ENCODE peak calls at places on chromosomes 1 and 21, in six cellular contexts. One of them, this sample, is unnamed.

GRCh38 chr1:154476791-154477190 is 25.2 kb upstream of the TDRD10 start:
- DNase-seq in tibial artery: no peak
- DNase-seq in pancreas: no peak
- DNase-seq in dorsolateral prefrontal cortex: no peak
- DNase-seq in stomach: no peak
- DNase-seq in neural progenitor cell: no peak
- DNase-seq in this sample: no peak

GRCh38 chr21:38170705-38171682 is 85.8 kb upstream of the KCNJ15 start:
- DNase-seq in tibial artery: no peak
- DNase-seq in pancreas: no peak
- DNase-seq in dorsolateral prefrontal cortex: no peak
- DNase-seq in stomach: peak
- DNase-seq in neural progenitor cell: no peak
- DNase-seq in this sample: no peak

GRCh38 chr1:53584446-53585102 is 125.4 kb downstream of the DMRTB1 start:
- DNase-seq in tibial artery: no peak
- DNase-seq in pancreas: no peak
- DNase-seq in dorsolateral prefrontal cortex: no peak
- DNase-seq in stomach: no peak
- DNase-seq in neural progenitor cell: no peak
- DNase-seq in this sample: no peak

GRCh38 chr1:63704443-63704842 is 69.4 kb upstream of the ROR1 start:
- DNase-seq in tibial artery: no peak
- DNase-seq in pancreas: peak
- DNase-seq in dorsolateral prefrontal cortex: no peak
- DNase-seq in stomach: peak
- DNase-seq in neural progenitor cell: no peak
- DNase-seq in this sample: no peak

GRCh38 chr1:35834218-35834617 is 26.4 kb downstream of the AGO4 start:
- DNase-seq in tibial artery: no peak
- DNase-seq in pancreas: no peak
- DNase-seq in dorsolateral prefrontal cortex: peak
- DNase-seq in stomach: no peak
- DNase-seq in neural progenitor cell: no peak
- DNase-seq in this sample: no peak

GRCh38 chr1:26161408-26162219 is 2.7 kb downstream of the FAM110D start:
- DNase-seq in tibial artery: peak
- DNase-seq in pancreas: peak
- DNase-seq in dorsolateral prefrontal cortex: peak
- DNase-seq in stomach: peak
- DNase-seq in neural progenitor cell: peak
- DNase-seq in this sample: no peak

GRCh38 chr1:244836135-244836521 is 670 bp downstream of the COX20 start:
- DNase-seq in tibial artery: no peak
- DNase-seq in pancreas: no peak
- DNase-seq in dorsolateral prefrontal cortex: peak
- DNase-seq in stomach: no peak
- DNase-seq in neural progenitor cell: peak
- DNase-seq in this sample: peak

GRCh38 chr21:42189860-42190491 is 29.0 kb upstream of the ABCG1 start:
- DNase-seq in tibial artery: no peak
- DNase-seq in pancreas: no peak
- DNase-seq in dorsolateral prefrontal cortex: no peak
- DNase-seq in stomach: no peak
- DNase-seq in neural progenitor cell: no peak
- DNase-seq in this sample: no peak

GRCh38 chr1:87179076-87179475 is 149.6 kb upstream of the LMO4 start:
- DNase-seq in tibial artery: no peak
- DNase-seq in pancreas: no peak
- DNase-seq in dorsolateral prefrontal cortex: no peak
- DNase-seq in stomach: no peak
- DNase-seq in neural progenitor cell: no peak
- DNase-seq in this sample: no peak

GRCh38 chr1:231335663-231336602 is 1.7 kb downstream of the EXOC8 start:
- DNase-seq in tibial artery: no peak
- DNase-seq in pancreas: no peak
- DNase-seq in dorsolateral prefrontal cortex: no peak
- DNase-seq in stomach: no peak
- DNase-seq in neural progenitor cell: no peak
- DNase-seq in this sample: no peak

GRCh38 chr1:151716771-151717631 is at the start of gene CELF3:
- DNase-seq in tibial artery: no peak
- DNase-seq in pancreas: peak
- DNase-seq in dorsolateral prefrontal cortex: peak
- DNase-seq in stomach: no peak
- DNase-seq in neural progenitor cell: peak
- DNase-seq in this sample: no peak

GRCh38 chr21:34367320-34367935 is 3.6 kb downstream of the KCNE2 start:
- DNase-seq in tibial artery: peak
- DNase-seq in pancreas: peak
- DNase-seq in dorsolateral prefrontal cortex: no peak
- DNase-seq in stomach: peak
- DNase-seq in neural progenitor cell: peak
- DNase-seq in this sample: no peak

GRCh38 chr1:43991476-43992231 is at the start of gene CCDC24:
- DNase-seq in tibial artery: peak
- DNase-seq in pancreas: peak
- DNase-seq in dorsolateral prefrontal cortex: peak
- DNase-seq in stomach: peak
- DNase-seq in neural progenitor cell: peak
- DNase-seq in this sample: peak

GRCh38 chr1:24898909-24899439 is 31.1 kb downstream of the RUNX3 start:
- DNase-seq in tibial artery: no peak
- DNase-seq in pancreas: no peak
- DNase-seq in dorsolateral prefrontal cortex: no peak
- DNase-seq in stomach: peak
- DNase-seq in neural progenitor cell: no peak
- DNase-seq in this sample: no peak

GRCh38 chr21:22993822-22994574 is 1995.8 kb downstream of the NCAM2 start:
- DNase-seq in tibial artery: no peak
- DNase-seq in pancreas: no peak
- DNase-seq in dorsolateral prefrontal cortex: no peak
- DNase-seq in stomach: no peak
- DNase-seq in neural progenitor cell: no peak
- DNase-seq in this sample: no peak

GRCh38 chr1:215458084-215458483 is 109.0 kb upstream of the KCTD3 start:
- DNase-seq in tibial artery: no peak
- DNase-seq in pancreas: no peak
- DNase-seq in dorsolateral prefrontal cortex: no peak
- DNase-seq in stomach: no peak
- DNase-seq in neural progenitor cell: no peak
- DNase-seq in this sample: no peak

GRCh38 chr1:34928865-34929496 is 469 bp downstream of the DLGAP3 start:
- DNase-seq in tibial artery: no peak
- DNase-seq in pancreas: no peak
- DNase-seq in dorsolateral prefrontal cortex: no peak
- DNase-seq in stomach: no peak
- DNase-seq in neural progenitor cell: no peak
- DNase-seq in this sample: no peak

GRCh38 chr1:63448741-63449140 is 74.3 kb downstream of the ITGB3BP start:
- DNase-seq in tibial artery: no peak
- DNase-seq in pancreas: no peak
- DNase-seq in dorsolateral prefrontal cortex: no peak
- DNase-seq in stomach: no peak
- DNase-seq in neural progenitor cell: no peak
- DNase-seq in this sample: no peak

GRCh38 chr1:25123551-25123950 is 108.8 kb downstream of the SYF2 start:
- DNase-seq in tibial artery: no peak
- DNase-seq in pancreas: no peak
- DNase-seq in dorsolateral prefrontal cortex: no peak
- DNase-seq in stomach: no peak
- DNase-seq in neural progenitor cell: no peak
- DNase-seq in this sample: no peak

GRCh38 chr1:199701731-199702130 is 325.8 kb upstream of the NR5A2 start:
- DNase-seq in tibial artery: no peak
- DNase-seq in pancreas: no peak
- DNase-seq in dorsolateral prefrontal cortex: no peak
- DNase-seq in stomach: no peak
- DNase-seq in neural progenitor cell: no peak
- DNase-seq in this sample: no peak

GRCh38 chr1:229855999-229856650 is 210.9 kb upstream of the GALNT2 start:
- DNase-seq in tibial artery: peak
- DNase-seq in pancreas: peak
- DNase-seq in dorsolateral prefrontal cortex: no peak
- DNase-seq in stomach: no peak
- DNase-seq in neural progenitor cell: peak
- DNase-seq in this sample: no peak

GRCh38 chr1:5269901-5270300 is 615.5 kb downstream of the AJAP1 start:
- DNase-seq in tibial artery: no peak
- DNase-seq in pancreas: no peak
- DNase-seq in dorsolateral prefrontal cortex: no peak
- DNase-seq in stomach: no peak
- DNase-seq in neural progenitor cell: no peak
- DNase-seq in this sample: no peak

GRCh38 chr21:43712268-43712942 is 6.5 kb upstream of the PDXK start:
- DNase-seq in tibial artery: no peak
- DNase-seq in pancreas: peak
- DNase-seq in dorsolateral prefrontal cortex: no peak
- DNase-seq in stomach: peak
- DNase-seq in neural progenitor cell: no peak
- DNase-seq in this sample: no peak

GRCh38 chr1:226920446-226920894 is 19.6 kb upstream of the COQ8A start:
- DNase-seq in tibial artery: no peak
- DNase-seq in pancreas: peak
- DNase-seq in dorsolateral prefrontal cortex: peak
- DNase-seq in stomach: peak
- DNase-seq in neural progenitor cell: no peak
- DNase-seq in this sample: no peak
- H3K4me3 ChIP-seq in tibial artery: no peak
- H3K4me3 ChIP-seq in pancreas: no peak
- H3K4me3 ChIP-seq in dorsolateral prefrontal cortex: no peak
- H3K4me3 ChIP-seq in stomach: no peak
- H3K4me3 ChIP-seq in neural progenitor cell: no peak
- H3K4me3 ChIP-seq in this sample: no peak

GRCh38 chr1:226097866-226098625 is 35.5 kb downstream of the H3-3A start:
- DNase-seq in tibial artery: no peak
- DNase-seq in pancreas: no peak
- DNase-seq in dorsolateral prefrontal cortex: peak
- DNase-seq in stomach: no peak
- DNase-seq in neural progenitor cell: no peak
- DNase-seq in this sample: peak

GRCh38 chr1:226098870-226099832 is 36.6 kb downstream of the H3-3A start:
- DNase-seq in tibial artery: no peak
- DNase-seq in pancreas: no peak
- DNase-seq in dorsolateral prefrontal cortex: no peak
- DNase-seq in stomach: no peak
- DNase-seq in neural progenitor cell: no peak
- DNase-seq in this sample: no peak

GRCh38 chr1:226104671-226105121 is 42.2 kb downstream of the H3-3A start:
- DNase-seq in tibial artery: no peak
- DNase-seq in pancreas: no peak
- DNase-seq in dorsolateral prefrontal cortex: peak
- DNase-seq in stomach: no peak
- DNase-seq in neural progenitor cell: no peak
- DNase-seq in this sample: no peak

GRCh38 chr1:226095286-226095685 is 32.8 kb downstream of the H3-3A start:
- DNase-seq in tibial artery: no peak
- DNase-seq in pancreas: no peak
- DNase-seq in dorsolateral prefrontal cortex: no peak
- DNase-seq in stomach: no peak
- DNase-seq in neural progenitor cell: no peak
- DNase-seq in this sample: no peak

GRCh38 chr1:226100436-226101347 is 38.2 kb downstream of the H3-3A start:
- DNase-seq in tibial artery: no peak
- DNase-seq in pancreas: peak
- DNase-seq in dorsolateral prefrontal cortex: peak
- DNase-seq in stomach: peak
- DNase-seq in neural progenitor cell: peak
- DNase-seq in this sample: no peak
- H3K4me3 ChIP-seq in tibial artery: peak
- H3K4me3 ChIP-seq in pancreas: peak
- H3K4me3 ChIP-seq in dorsolateral prefrontal cortex: peak
- H3K4me3 ChIP-seq in stomach: peak
- H3K4me3 ChIP-seq in neural progenitor cell: peak
- H3K4me3 ChIP-seq in this sample: peak

GRCh38 chr1:21961337-21961736 is 15.5 kb upstream of the CELA3B start:
- DNase-seq in tibial artery: no peak
- DNase-seq in pancreas: no peak
- DNase-seq in dorsolateral prefrontal cortex: no peak
- DNase-seq in stomach: no peak
- DNase-seq in neural progenitor cell: no peak
- DNase-seq in this sample: no peak

GRCh38 chr1:21961799-21962198 is 15.0 kb upstream of the CELA3B start:
- DNase-seq in tibial artery: no peak
- DNase-seq in pancreas: no peak
- DNase-seq in dorsolateral prefrontal cortex: no peak
- DNase-seq in stomach: no peak
- DNase-seq in neural progenitor cell: no peak
- DNase-seq in this sample: no peak

GRCh38 chr1:21966247-21967000 is 10.4 kb upstream of the CELA3B start:
- DNase-seq in tibial artery: no peak
- DNase-seq in pancreas: no peak
- DNase-seq in dorsolateral prefrontal cortex: no peak
- DNase-seq in stomach: no peak
- DNase-seq in neural progenitor cell: no peak
- DNase-seq in this sample: peak

DNA sequence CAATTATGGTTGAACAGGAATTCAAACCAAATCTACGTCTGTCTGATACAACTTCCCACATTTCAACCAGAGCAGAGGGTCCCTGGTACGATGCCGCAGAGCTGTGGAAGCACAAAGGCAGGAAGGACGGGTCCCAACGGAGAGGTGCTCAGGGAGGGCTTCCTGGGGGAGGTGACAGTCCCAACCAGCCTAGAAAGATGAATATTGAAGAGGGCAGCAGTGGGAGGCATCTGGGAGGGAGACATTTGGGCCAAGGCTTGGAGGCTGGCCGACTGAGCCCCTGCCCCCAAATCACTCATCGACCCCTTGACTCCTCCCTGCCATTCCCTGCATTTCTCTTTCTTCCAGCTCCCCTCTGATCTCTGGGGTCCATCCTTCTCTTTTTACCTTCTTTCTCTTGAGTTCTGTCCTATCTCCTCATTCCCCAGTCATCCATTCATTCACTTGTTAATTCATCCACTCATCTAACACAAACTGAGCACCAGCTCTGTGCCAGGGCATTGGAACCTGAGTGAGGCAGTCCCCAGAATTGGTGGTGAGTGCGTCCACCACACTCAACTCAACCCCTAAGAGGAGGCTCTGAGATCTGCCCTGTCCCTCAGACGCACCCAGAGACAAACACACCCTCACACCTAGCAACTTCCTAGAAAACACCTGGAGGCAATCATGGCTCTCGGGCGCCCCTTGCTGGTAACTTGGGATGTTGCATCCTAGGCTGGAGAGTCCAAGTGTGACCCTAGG is 13.2 kb upstream of the CELA3B start:
- DNase-seq in tibial artery: peak
- DNase-seq in pancreas: peak
- DNase-seq in dorsolateral prefrontal cortex: peak
- DNase-seq in stomach: peak
- DNase-seq in neural progenitor cell: peak
- DNase-seq in this sample: no peak
- H3K4me3 ChIP-seq in tibial artery: no peak
- H3K4me3 ChIP-seq in pancreas: no peak
- H3K4me3 ChIP-seq in dorsolateral prefrontal cortex: no peak
- H3K4me3 ChIP-seq in stomach: no peak
- H3K4me3 ChIP-seq in neural progenitor cell: no peak
- H3K4me3 ChIP-seq in this sample: no peak

GRCh38 chr1:56967900-56968832 is 2.4 kb upstream of the C8B start:
- DNase-seq in tibial artery: no peak
- DNase-seq in pancreas: peak
- DNase-seq in dorsolateral prefrontal cortex: no peak
- DNase-seq in stomach: peak
- DNase-seq in neural progenitor cell: peak
- DNase-seq in this sample: no peak
- H3K4me3 ChIP-seq in tibial artery: no peak
- H3K4me3 ChIP-seq in pancreas: no peak
- H3K4me3 ChIP-seq in dorsolateral prefrontal cortex: no peak
- H3K4me3 ChIP-seq in stomach: no peak
- H3K4me3 ChIP-seq in neural progenitor cell: no peak
- H3K4me3 ChIP-seq in this sample: no peak

GRCh38 chr1:165892935-165893334 is 65.5 kb downstream of the UCK2 start:
- DNase-seq in tibial artery: no peak
- DNase-seq in pancreas: no peak
- DNase-seq in dorsolateral prefrontal cortex: no peak
- DNase-seq in stomach: no peak
- DNase-seq in neural progenitor cell: no peak
- DNase-seq in this sample: no peak
- H3K4me3 ChIP-seq in tibial artery: no peak
- H3K4me3 ChIP-seq in pancreas: no peak
- H3K4me3 ChIP-seq in dorsolateral prefrontal cortex: no peak
- H3K4me3 ChIP-seq in stomach: no peak
- H3K4me3 ChIP-seq in neural progenitor cell: no peak
- H3K4me3 ChIP-seq in this sample: no peak

This sample was measured in skeletal muscle cell.